ENCODE peak calls at places on chromosomes 3 and 15, in eight cellular contexts. B, P, L, V, Q, M, K and J are unnamed samples.

GRCh38 chr15:89118481-89118989 is 30.3 kb downstream of the ABHD2 start:
- DNase-seq in V (no peak), Q (no peak), K (no peak), L (no peak), B (no peak), M (no peak), P (no peak), J (no peak)

GRCh38 chr15:70588613-70589012 is 174.7 kb downstream of the UACA start:
- DNase-seq in Q (no peak), P (no peak), K (no peak), M (no peak), V (no peak), L (no peak), B (no peak), J (no peak)

GRCh38 chr15:70264014-70264492 is 166.3 kb upstream of the TLE3 start:
- DNase-seq in P (no peak), B (no peak), K (no peak), V (no peak), L (peak; percentile 42), M (no peak), Q (no peak), J (no peak)

GRCh38 chr15:39801641-39802309 is 19.1 kb upstream of the FSIP1 start:
- DNase-seq in Q (no peak), P (peak; percentile 55), B (no peak), V (no peak), L (no peak), K (no peak), M (no peak), J (no peak)

GRCh38 chr15:100934735-100935134 is 15.6 kb downstream of the LRRK1 start:
- DNase-seq in Q (no peak), L (no peak), K (no peak), M (no peak), P (peak; percentile 16), V (no peak), B (no peak), J (no peak)

GRCh38 chr3:168093790-168094189 is 1.9 kb downstream of the GOLIM4 start:
- DNase-seq in K (no peak), M (no peak), V (no peak), Q (no peak), L (no peak), B (no peak), P (no peak), J (no peak)

GRCh38 chr3:184015381-184016019 is 2.2 kb downstream of the ABCC5 start:
- DNase-seq in B (no peak), V (no peak), K (no peak), M (no peak), Q (no peak), L (peak; percentile 69), P (no peak), J (no peak)

GRCh38 chr3:87088984-87089841 is 98.3 kb upstream of the VGLL3 start:
- DNase-seq in V (no peak), B (no peak), Q (peak; percentile 79), P (no peak), M (no peak), K (peak; percentile 90), L (peak; percentile 78), J (peak; percentile 67)

GRCh38 chr3:87268646-87269211 is 7.7 kb downstream of the POU1F1 start:
- DNase-seq in L (no peak), K (no peak), B (no peak), M (no peak), V (no peak), P (no peak), Q (no peak), J (no peak)

GRCh38 chr3:11167590-11167989 is 13.3 kb downstream of the HRH1 start:
- DNase-seq in M (no peak), B (no peak), V (no peak), L (no peak), K (no peak), Q (no peak), P (no peak), J (no peak)

GRCh38 chr15:41513282-41514227 is at the start of gene LTK:
- DNase-seq in M (no peak), B (no peak), L (no peak), Q (no peak), P (no peak), K (no peak), V (no peak), J (peak; percentile 62)

GRCh38 chr3:121477589-121477988 is 68.2 kb downstream of the POLQ start:
- DNase-seq in V (no peak), M (no peak), Q (no peak), L (no peak), P (no peak), K (no peak), B (no peak), J (no peak)

GRCh38 chr3:14463330-14464216 is 61.2 kb downstream of the SLC6A6 start:
- DNase-seq in Q (peak; percentile 54), P (no peak), B (no peak), K (no peak), L (no peak), M (no peak), V (no peak), J (no peak)

GRCh38 chr3:155018621-155019330 is 61.3 kb upstream of the MME start:
- DNase-seq in M (no peak), Q (no peak), B (no peak), K (no peak), L (no peak), P (no peak), V (no peak), J (no peak)

GRCh38 chr15:29090617-29091466 is 178.8 kb downstream of the NSMCE3 start:
- DNase-seq in P (peak; percentile 43), B (peak; percentile 56), L (no peak), K (peak; percentile 75), Q (no peak), V (peak; percentile 28), M (peak; percentile 19), J (no peak)

GRCh38 chr3:124258057-124258500 is 266.2 kb upstream of the ROPN1 start:
- DNase-seq in V (no peak), L (no peak), P (no peak), K (no peak), Q (no peak), M (no peak), B (no peak), J (no peak)

GRCh38 chr3:111667621-111668239 is 72.6 kb upstream of the ZBED2 start:
- DNase-seq in L (no peak), Q (no peak), K (no peak), B (no peak), P (no peak), M (peak; percentile 44), V (peak; percentile 52), J (peak; percentile 65)

GRCh38 chr3:126816956-126817777 is 113.1 kb downstream of the CHCHD6 start:
- DNase-seq in P (no peak), Q (no peak), B (no peak), L (no peak), K (no peak), V (no peak), M (no peak), J (no peak)

GRCh38 chr15:51846463-51847230 is 17.2 kb downstream of the TMOD3 start:
- DNase-seq in V (no peak), K (no peak), Q (no peak), P (no peak), M (no peak), B (no peak), L (no peak), J (no peak)

GRCh38 chr3:149547413-149547812 is 72.9 kb downstream of the TM4SF4 start:
- DNase-seq in L (peak; percentile 78), M (no peak), P (no peak), Q (peak; percentile 85), B (no peak), K (peak; percentile 94), V (no peak), J (no peak)

GRCh38 chr15:52567886-52568568 is 803 bp downstream of the ARPP19 start:
- DNase-seq in Q (no peak), V (no peak), P (peak; percentile 65), K (peak; percentile 78), B (peak; percentile 78), L (peak; percentile 61), M (no peak), J (peak; percentile 53)

GRCh38 chr3:46438831-46439230 is 25.9 kb downstream of the LTF start:
- DNase-seq in L (no peak), V (no peak), K (no peak), P (no peak), B (no peak), Q (no peak), M (no peak), J (no peak)

GRCh38 chr3:11591401-11592266 is 52.1 kb downstream of the VGLL4 start:
- DNase-seq in V (no peak), M (no peak), B (no peak), K (no peak), L (peak; percentile 72), Q (peak; percentile 81), P (no peak), J (no peak)

GRCh38 chr15:78996876-78997275 is 52.0 kb upstream of the CTSH start:
- DNase-seq in B (no peak), K (no peak), Q (no peak), M (no peak), P (no peak), V (no peak), L (peak; percentile 45), J (no peak)

GRCh38 chr15:70355275-70355795 is 257.6 kb upstream of the TLE3 start:
- DNase-seq in P (no peak), V (no peak), B (peak; percentile 46), L (no peak), Q (no peak), K (peak; percentile 28), M (no peak), J (no peak)

GRCh38 chr3:111732248-111732879 is 126.7 kb upstream of the PHLDB2 start:
- DNase-seq in L (no peak), M (no peak), Q (no peak), K (no peak), B (peak; percentile 78), V (no peak), P (peak; percentile 76), J (no peak)

GRCh38 chr3:106421928-106422327 is 553.1 kb upstream of the CBLB start:
- DNase-seq in M (no peak), L (no peak), V (no peak), P (no peak), B (no peak), Q (no peak), K (no peak), J (no peak)

GRCh38 chr3:24605511-24605910 is 110.9 kb upstream of the THRB start:
- DNase-seq in M (no peak), Q (no peak), P (no peak), K (no peak), L (no peak), V (no peak), B (no peak), J (no peak)

GRCh38 chr15:101258238-101259144 is 6.6 kb upstream of the CHSY1 start:
- DNase-seq in Q (no peak), V (no peak), P (peak; percentile 64), M (peak; percentile 20), L (no peak), B (no peak), K (no peak), J (no peak)

GRCh38 chr15:100205549-100206295 is 136.1 kb downstream of the ADAMTS17 start:
- DNase-seq in L (no peak), P (no peak), K (peak; percentile 41), B (peak; percentile 59), M (no peak), V (no peak), Q (no peak), J (no peak)

GRCh38 chr15:48963524-48964113 is at the start of gene SHC4:
- DNase-seq in K (peak; percentile 84), P (peak; percentile 35), B (peak; percentile 84), L (peak; percentile 78), V (no peak), Q (peak; percentile 85), M (no peak), J (no peak)

GRCh38 chr3:8970971-8971589 is 7.8 kb upstream of the RAD18 start:
- DNase-seq in V (peak; percentile 65), K (no peak), B (no peak), L (no peak), M (peak; percentile 56), P (peak; percentile 72), Q (peak; percentile 81), J (no peak)